ENCODE peak calls at places on chromosomes 16 and 17, in five cellular contexts. L is naive thymus-derived CD8-positive, alpha-beta T cell; H is posterior cingulate gyrus; K is KBM-7; F is effector memory CD4-positive, alpha-beta T cell. D is an unnamed sample.

GRCh38 chr16:85344502-85345128 is 232.3 kb upstream of the CIBAR2 start:
- DNase-seq in L (no peak), H (no peak), K (no peak), F (no peak), D (no peak)

GRCh38 chr16:56401482-56401881 is 23.9 kb downstream of the AMFR start:
- DNase-seq in L (no peak), H (no peak), K (peak), F (no peak), D (no peak)

GRCh38 chr16:48559462-48560211 is 50.3 kb downstream of the N4BP1 start:
- DNase-seq in L (no peak), H (no peak), K (peak), F (no peak), D (peak)

GRCh38 chr16:86283944-86284343 is 226.4 kb upstream of the FOXF1 start:
- DNase-seq in L (no peak), H (no peak), K (no peak), F (no peak), D (no peak)

GRCh38 chr17:10875411-10875810 is 37.5 kb upstream of the PIRT start:
- DNase-seq in L (no peak), H (peak), K (peak), F (no peak), D (peak)

GRCh38 chr16:24255446-24256352 is at the start of gene CACNG3:
- DNase-seq in L (peak), H (peak), K (peak), F (peak), D (peak)

GRCh38 chr16:6531067-6531466 is 801.6 kb upstream of the RBFOX1 start:
- DNase-seq in L (no peak), H (no peak), K (no peak), F (no peak), D (no peak)

GRCh38 chr16:82182237-82183003 is 12.4 kb upstream of the MPHOSPH6 start:
- DNase-seq in L (no peak), H (no peak), K (no peak), F (no peak), D (no peak)

GRCh38 chr17:29640413-29640812 is 17.7 kb upstream of the CORO6 start:
- DNase-seq in L (no peak), H (no peak), K (no peak), F (no peak), D (no peak)

GRCh38 chr17:67576471-67576870 is 141.3 kb upstream of the NOL11 start:
- DNase-seq in L (no peak), H (no peak), K (no peak), F (no peak), D (no peak)

GRCh38 chr17:70558821-70559220 is 389.5 kb downstream of the KCNJ2 start:
- DNase-seq in L (no peak), H (no peak), K (peak), F (no peak), D (peak)

GRCh38 chr17:49629447-49629846 is 48.5 kb downstream of the SPOP start:
- DNase-seq in L (no peak), H (no peak), K (no peak), F (no peak), D (no peak)